ENCODE peak calls at places on chromosomes 4 and X, in six cellular contexts. V, P, U, Z, E and F are unnamed samples.

GRCh38 chrX:8607326-8607725 is 124.6 kb downstream of the ANOS1 start:
- DNase-seq in V (peak; percentile 0), P (no peak), U (peak; percentile 61), Z (peak; percentile 50), E (no peak), F (peak; percentile 24)

GRCh38 chr4:140609548-140610425 is 41.0 kb upstream of the UCP1 start:
- DNase-seq in V (peak; percentile 72), P (no peak), U (peak; percentile 71), Z (peak; percentile 66), E (no peak), F (no peak)

GRCh38 chr4:67883463-67883862 is 339 bp downstream of the TMPRSS11D start:
- DNase-seq in V (no peak), P (no peak), U (no peak), Z (no peak), E (no peak), F (no peak)

GRCh38 chrX:39834600-39834999 is 263.2 kb downstream of the BCOR start:
- DNase-seq in V (no peak), P (no peak), U (no peak), Z (no peak), E (no peak), F (no peak)

GRCh38 chr4:187480146-187481145 is 515.1 kb upstream of the ZFP42 start:
- DNase-seq in V (peak; percentile 17), P (no peak), U (peak; percentile 82), Z (peak; percentile 11), E (no peak), F (no peak)

GRCh38 chr4:28772066-28772465 is 1911.4 kb downstream of the STIM2 start:
- DNase-seq in V (peak; percentile 62), P (no peak), U (peak; percentile 38), Z (peak; percentile 54), E (no peak), F (peak; percentile 54)

GRCh38 chr4:153322791-153323190 is 21.7 kb upstream of the MND1 start:
- DNase-seq in V (peak; percentile 42), P (no peak), U (no peak), Z (no peak), E (no peak), F (no peak)

GRCh38 chr4:11313157-11313943 is 115.3 kb downstream of the HS3ST1 start:
- DNase-seq in V (no peak), P (no peak), U (peak; percentile 5), Z (peak; percentile 3), E (no peak), F (no peak)

GRCh38 chrX:153934473-153935325 is at the start of gene NAA10:
- DNase-seq in V (peak; percentile 88), P (peak; percentile 42), U (peak; percentile 83), Z (peak; percentile 64), E (no peak), F (no peak)

GRCh38 chr4:67035986-67036385 is 509.3 kb downstream of the CENPC start:
- DNase-seq in V (no peak), P (no peak), U (peak; percentile 63), Z (peak; percentile 38), E (no peak), F (no peak)

GRCh38 chr4:24330198-24330972 is 254.0 kb downstream of the DHX15 start:
- DNase-seq in V (peak; percentile 32), P (no peak), U (no peak), Z (no peak), E (no peak), F (peak; percentile 12)

GRCh38 chrX:123450217-123450616 is 266.1 kb downstream of the GRIA3 start:
- DNase-seq in V (peak; percentile 16), P (no peak), U (peak; percentile 50), Z (peak; percentile 16), E (no peak), F (no peak)

GRCh38 chr4:56757270-56757746 is 64.2 kb downstream of the SPINK2 start:
- DNase-seq in V (peak; percentile 88), P (no peak), U (peak; percentile 78), Z (peak; percentile 49), E (no peak), F (peak; percentile 26)

GRCh38 chr4:175469519-175469918 is 342.5 kb downstream of the GPM6A start:
- DNase-seq in V (peak; percentile 52), P (no peak), U (peak; percentile 70), Z (peak; percentile 7), E (peak; percentile 9), F (no peak)

GRCh38 chr4:7256989-7257810 is 64.9 kb downstream of the SORCS2 start:
- DNase-seq in V (peak; percentile 54), P (peak; percentile 81), U (no peak), Z (no peak), E (no peak), F (no peak)

GRCh38 chr4:95465010-95465409 is 83.8 kb downstream of the UNC5C start:
- DNase-seq in V (no peak), P (no peak), U (peak; percentile 79), Z (no peak), E (no peak), F (peak; percentile 4)

GRCh38 chr4:161929966-161930365 is 233.8 kb downstream of the FSTL5 start:
- DNase-seq in V (no peak), P (no peak), U (peak; percentile 6), Z (peak; percentile 31), E (no peak), F (peak; percentile 14)

GRCh38 chr4:119861731-119862130 is 204.9 kb downstream of the MAD2L1 start:
- DNase-seq in V (no peak), P (no peak), U (no peak), Z (no peak), E (no peak), F (no peak)

GRCh38 chr4:122053186-122053585 is 98.9 kb upstream of the BLTP1 start:
- DNase-seq in V (no peak), P (no peak), U (no peak), Z (no peak), E (no peak), F (no peak)

GRCh38 chr4:168177546-168178149 is 85.3 kb downstream of the ANXA10 start:
- DNase-seq in V (no peak), P (no peak), U (no peak), Z (no peak), E (no peak), F (no peak)

GRCh38 chr4:139628184-139629012 is 37.2 kb upstream of the MGST2 start:
- DNase-seq in V (no peak), P (no peak), U (no peak), Z (no peak), E (peak; percentile 55), F (no peak)

GRCh38 chr4:186146443-186146842 is 41.9 kb downstream of the FAM149A start:
- DNase-seq in V (no peak), P (no peak), U (no peak), Z (no peak), E (no peak), F (no peak)

GRCh38 chr4:186148335-186148975 is 42.9 kb upstream of the CYP4V2 start:
- DNase-seq in V (no peak), P (no peak), U (no peak), Z (no peak), E (no peak), F (no peak)

GRCh38 chr4:186150926-186151325 is 40.4 kb upstream of the CYP4V2 start:
- DNase-seq in V (no peak), P (no peak), U (no peak), Z (no peak), E (no peak), F (no peak)

GRCh38 chr4:186151499-186151898 is 39.9 kb upstream of the CYP4V2 start:
- DNase-seq in V (no peak), P (no peak), U (no peak), Z (no peak), E (no peak), F (no peak)

GRCh38 chr4:186149872-186150271 is 41.5 kb upstream of the CYP4V2 start:
- DNase-seq in V (peak; percentile 57), P (peak; percentile 28), U (peak; percentile 39), Z (peak; percentile 66), E (no peak), F (no peak)
- H3K4me3 ChIP-seq in V (peak overlapping the region; percentile 52), P (no peak overlapping the region), U (no peak overlapping the region), Z (no peak overlapping the region), E (no peak overlapping the region), F (no peak overlapping the region)

DNA sequence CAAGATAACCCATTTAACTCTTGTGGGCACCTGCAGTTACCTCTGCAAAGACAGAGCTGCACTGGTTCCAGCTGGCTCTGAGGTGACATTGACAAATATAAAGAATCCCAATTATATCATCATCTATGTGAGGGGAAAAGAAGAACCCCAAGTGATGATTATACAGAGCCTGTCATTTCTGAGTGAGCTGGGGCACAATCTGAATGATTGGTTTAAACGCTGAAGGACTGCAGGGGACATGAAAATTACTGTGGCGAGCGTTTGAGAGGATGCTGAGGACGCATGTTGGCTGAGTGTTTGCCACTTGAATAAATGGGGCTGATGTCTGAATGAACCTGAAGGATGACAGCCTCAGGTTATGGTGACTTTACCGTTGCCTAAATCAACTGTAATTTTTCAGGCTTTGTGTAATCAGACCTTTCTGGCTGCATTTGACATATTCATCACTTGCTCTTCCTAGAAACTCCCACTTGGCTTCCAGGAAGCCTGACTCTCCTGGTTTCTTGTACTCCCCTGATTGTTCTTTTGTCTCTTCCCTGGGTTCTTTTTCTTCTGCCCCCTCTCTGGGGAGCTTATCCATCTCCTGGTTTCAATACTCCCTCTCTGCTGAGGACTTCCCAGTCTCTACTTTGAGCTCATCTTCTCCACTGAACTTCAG is 4.1 kb upstream of the HSD17B10 start:
- DNase-seq in V (no peak), P (no peak), U (no peak), Z (no peak), E (no peak), F (no peak)
- H3K4me3 ChIP-seq in V (no peak overlapping the region), P (no peak overlapping the region), U (no peak overlapping the region), Z (no peak overlapping the region), E (no peak overlapping the region), F (no peak overlapping the region)

GRCh38 chrX:151735219-151735618 is 673 bp downstream of the CNGA2 start:
- DNase-seq in V (no peak), P (no peak), U (no peak), Z (no peak), E (no peak), F (no peak)
- H3K4me3 ChIP-seq in V (no peak overlapping the region), P (no peak overlapping the region), U (no peak overlapping the region), Z (no peak overlapping the region), E (no peak overlapping the region), F (no peak overlapping the region)

DNA sequence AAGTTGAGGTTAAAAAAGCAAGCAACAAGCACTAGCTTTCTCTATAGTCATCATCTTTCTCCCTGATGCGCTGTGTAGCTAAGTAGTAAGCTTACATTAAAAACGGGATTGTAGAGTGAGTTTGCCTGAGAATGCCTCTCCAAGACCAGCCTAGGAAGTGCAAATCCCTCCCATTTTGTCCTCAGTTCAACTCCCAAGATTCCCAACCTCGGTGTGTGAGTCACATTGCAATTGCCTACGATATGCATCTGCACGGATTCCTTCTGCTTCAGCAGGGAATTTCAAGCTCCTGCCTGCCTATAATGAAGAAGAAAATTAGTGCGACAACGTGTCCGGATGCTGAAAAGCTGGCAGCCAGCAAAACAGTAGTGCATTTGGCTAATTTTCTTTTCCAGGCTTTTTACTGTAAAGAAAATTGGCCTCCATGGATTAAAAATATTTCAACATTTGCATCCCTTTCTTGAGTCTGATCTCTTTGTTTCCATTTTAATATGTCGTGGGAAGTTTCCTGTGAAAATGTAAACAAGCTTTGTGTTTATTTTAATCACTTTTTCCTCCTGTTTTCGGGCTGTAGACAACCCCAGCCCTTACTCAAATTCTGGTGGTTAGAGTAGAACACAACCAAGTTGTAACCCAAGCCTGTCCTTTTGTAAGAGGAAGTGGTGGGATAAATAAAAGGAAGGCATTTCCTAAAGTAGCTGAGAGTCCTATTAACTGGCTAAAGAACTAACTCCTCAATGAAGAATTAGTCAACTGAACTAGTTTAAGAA is 58.4 kb upstream of the TET2 start:
- DNase-seq in V (peak; percentile 92), P (no peak), U (peak; percentile 15), Z (peak; percentile 94), E (peak; percentile 33), F (peak; percentile 92)
- H3K4me3 ChIP-seq in V (peak overlapping the region; percentile 64), P (peak overlapping the region; percentile 4), U (no peak overlapping the region), Z (peak overlapping the region; percentile 10), E (no peak overlapping the region), F (peak overlapping the region; percentile 23)

GRCh38 chrX:48575642-48576041 is 1.4 kb downstream of the RBM3 start:
- DNase-seq in V (no peak), P (no peak), U (no peak), Z (no peak), E (no peak), F (no peak)
- H3K4me3 ChIP-seq in V (peak overlapping the region; percentile 100), P (peak overlapping the region; percentile 64), U (peak overlapping the region; percentile 99), Z (peak overlapping the region; percentile 90), E (peak overlapping the region; percentile 92), F (peak overlapping the region; percentile 74)